ENCODE peak calls at places on chromosome 21, in four cellular contexts. Z is stomach, V is PC-3, I is GM23338. O is an unnamed sample.

GRCh38 chr21:24375201-24375600 is 1232.1 kb downstream of the MRPL39 start:
- DNase-seq in I (peak; percentile 34), V (no peak), Z (no peak), O (no peak)

GRCh38 chr21:44756416-44757185 is 45.0 kb downstream of the UBE2G2 start:
- DNase-seq in V (no peak), I (no peak), Z (no peak), O (no peak)

GRCh38 chr21:42829417-42829816 is 49.9 kb downstream of the WDR4 start:
- DNase-seq in V (no peak), I (no peak), Z (no peak), O (no peak)

GRCh38 chr21:36630485-36631206 is 68.3 kb upstream of the SIM2 start:
- DNase-seq in I (peak; percentile 94), Z (peak; percentile 80), V (peak; percentile 80), O (peak; percentile 14)

GRCh38 chr21:26756491-26757159 is 88.6 kb downstream of the ADAMTS1 start:
- DNase-seq in V (no peak), I (no peak), Z (no peak), O (no peak)

GRCh38 chr21:29164330-29164942 is 34.0 kb downstream of the MAP3K7CL start:
- DNase-seq in V (peak; percentile 86), Z (no peak), I (peak; percentile 71), O (no peak)

GRCh38 chr21:34983680-34984086 is 65.4 kb downstream of the RUNX1 start:
- DNase-seq in Z (no peak), I (no peak), V (peak; percentile 65), O (no peak)

GRCh38 chr21:34734696-34735095 is 65.9 kb downstream of the CLIC6 start:
- DNase-seq in I (no peak), Z (no peak), V (peak; percentile 80), O (no peak)

GRCh38 chr21:43866233-43866632 is 1.2 kb downstream of the AGPAT3 start:
- DNase-seq in V (peak; percentile 50), I (peak; percentile 59), Z (no peak), O (peak; percentile 27)

GRCh38 chr21:21003701-21004100 is 5.5 kb downstream of the NCAM2 start:
- DNase-seq in V (peak; percentile 49), Z (no peak), I (peak; percentile 90), O (no peak)

GRCh38 chr21:44024257-44024656 is 12.1 kb downstream of the TRAPPC10 start:
- DNase-seq in Z (no peak), V (no peak), I (no peak), O (no peak)

GRCh38 chr21:29148535-29148934 is 18.1 kb downstream of the MAP3K7CL start:
- DNase-seq in I (no peak), V (no peak), Z (no peak), O (no peak)

GRCh38 chr21:45971487-45972352 is 9.8 kb upstream of the COL6A1 start:
- DNase-seq in Z (no peak), V (no peak), I (peak; percentile 32), O (no peak)
- H3K4me1 ChIP-seq in Z (peaks cover 61% of the 10 kb centered on the region), V (peaks cover 28% of the 10 kb centered on the region), I (peaks cover 17% of the 10 kb centered on the region), O (peaks cover 22% of the 10 kb centered on the region)

GRCh38 chr21:45883090-45883489 is 98.5 kb upstream of the COL6A1 start:
- DNase-seq in V (no peak), I (no peak), Z (no peak), O (no peak)
- H3K4me1 ChIP-seq in V (peaks cover 3% of the 10 kb centered on the region), I (no peaks in the 10 kb centered on the region), Z (no peaks in the 10 kb centered on the region), O (peaks cover 50% of the 10 kb centered on the region)

GRCh38 chr21:37917612-37918011 is 1.4 kb upstream of the KCNJ6 start:
- DNase-seq in Z (no peak), V (peak; percentile 62), I (no peak), O (no peak)

GRCh38 chr21:37915516-37915915 is 741 bp downstream of the KCNJ6 start:
- DNase-seq in Z (no peak), I (peak; percentile 37), V (no peak), O (no peak)

GRCh38 chr21:37915941-37916794 is at the start of gene KCNJ6:
- DNase-seq in Z (peak; percentile 35), V (no peak), I (peak; percentile 94), O (no peak)

GRCh38 chr21:37916795-37917142 is 512 bp upstream of the KCNJ6 start:
- DNase-seq in Z (no peak), V (no peak), I (peak; percentile 87), O (no peak)

DNA sequence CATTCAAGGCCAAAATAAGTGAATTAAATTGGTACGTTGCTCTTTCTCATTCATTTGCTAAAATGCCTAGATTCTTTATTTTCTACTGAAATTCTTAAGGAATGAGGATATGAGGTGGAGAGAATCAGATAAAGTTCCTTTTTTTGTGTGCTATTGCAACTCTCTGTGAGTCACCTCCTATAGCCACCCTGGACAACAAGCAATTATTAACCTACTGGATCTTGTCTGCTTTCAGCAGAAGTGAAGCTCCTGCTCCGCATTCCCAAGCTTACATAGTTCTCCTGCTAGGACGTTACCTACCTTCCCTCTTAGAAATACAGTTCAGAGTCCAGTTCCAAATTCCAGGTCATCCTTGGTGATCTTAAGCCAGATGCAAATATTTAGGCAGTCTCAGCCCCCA is 4.8 kb upstream of the KCNJ6 start:
- DNase-seq in V (peak; percentile 25), Z (no peak), I (peak; percentile 31), O (no peak)
- H3K4me1 ChIP-seq in V (peaks cover 13% of the 10 kb centered on the region), Z (peaks cover 7% of the 10 kb centered on the region), I (peaks cover 17% of the 10 kb centered on the region), O (no peaks in the 10 kb centered on the region)

DNA sequence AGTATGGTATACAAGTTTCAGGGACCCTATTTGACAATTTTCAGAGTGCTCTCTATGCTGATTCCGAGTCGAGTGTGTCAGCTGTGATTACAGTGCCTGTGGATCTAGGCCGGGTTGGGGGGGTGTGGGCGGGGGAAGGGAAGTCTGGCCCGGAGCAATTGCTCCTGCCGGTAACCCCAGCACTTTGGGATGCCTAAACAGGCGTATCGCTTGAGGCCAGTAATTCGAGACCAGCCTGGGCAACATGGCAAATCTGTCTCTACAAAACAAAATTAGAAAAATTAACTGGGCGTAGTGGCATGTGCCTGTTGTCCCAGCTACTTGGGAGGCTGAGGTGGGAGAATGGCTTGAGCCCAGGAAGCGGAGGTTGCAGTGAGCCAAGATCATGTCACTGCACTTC is 1.6 kb upstream of the IL10RB start:
- DNase-seq in V (no peak), Z (no peak), I (peak; percentile 17), O (no peak)
- H3K4me1 ChIP-seq in V (peaks cover 14% of the 10 kb centered on the region), Z (peaks cover 31% of the 10 kb centered on the region), I (peaks cover 24% of the 10 kb centered on the region), O (peaks cover 52% of the 10 kb centered on the region)

GRCh38 chr21:39359382-39359781 is 10.5 kb upstream of the HMGN1 start:
- DNase-seq in V (no peak), I (no peak), Z (no peak), O (no peak)
- H3K4me1 ChIP-seq in V (no peaks in the 10 kb centered on the region), I (no peaks in the 10 kb centered on the region), Z (no peaks in the 10 kb centered on the region), O (no peaks in the 10 kb centered on the region)

DNA sequence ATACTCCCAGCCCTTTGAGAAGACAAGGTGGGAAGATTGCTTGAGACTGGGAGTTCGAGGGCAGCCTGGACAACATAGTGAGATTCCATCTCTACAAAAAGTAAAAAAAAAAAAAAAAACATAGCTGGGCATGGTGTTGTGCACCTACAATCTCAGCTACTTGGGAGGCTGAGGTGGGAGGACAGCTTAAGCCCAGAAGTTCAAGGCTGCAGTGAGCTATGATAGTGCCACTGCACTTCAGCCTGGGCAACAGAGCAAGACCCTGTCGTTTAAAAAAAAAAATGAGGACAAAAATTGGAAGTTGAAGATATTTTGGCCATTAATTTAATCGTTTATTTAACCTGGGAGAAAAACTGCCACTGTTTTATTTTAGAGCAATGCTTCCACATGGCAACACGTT is 1.1 kb downstream of the URB1 start:
- DNase-seq in Z (no peak), V (no peak), I (no peak), O (no peak)
- H3K4me1 ChIP-seq in Z (peaks cover 40% of the 10 kb centered on the region), V (peaks cover 17% of the 10 kb centered on the region), I (peaks cover 24% of the 10 kb centered on the region), O (peaks cover 12% of the 10 kb centered on the region)

DNA sequence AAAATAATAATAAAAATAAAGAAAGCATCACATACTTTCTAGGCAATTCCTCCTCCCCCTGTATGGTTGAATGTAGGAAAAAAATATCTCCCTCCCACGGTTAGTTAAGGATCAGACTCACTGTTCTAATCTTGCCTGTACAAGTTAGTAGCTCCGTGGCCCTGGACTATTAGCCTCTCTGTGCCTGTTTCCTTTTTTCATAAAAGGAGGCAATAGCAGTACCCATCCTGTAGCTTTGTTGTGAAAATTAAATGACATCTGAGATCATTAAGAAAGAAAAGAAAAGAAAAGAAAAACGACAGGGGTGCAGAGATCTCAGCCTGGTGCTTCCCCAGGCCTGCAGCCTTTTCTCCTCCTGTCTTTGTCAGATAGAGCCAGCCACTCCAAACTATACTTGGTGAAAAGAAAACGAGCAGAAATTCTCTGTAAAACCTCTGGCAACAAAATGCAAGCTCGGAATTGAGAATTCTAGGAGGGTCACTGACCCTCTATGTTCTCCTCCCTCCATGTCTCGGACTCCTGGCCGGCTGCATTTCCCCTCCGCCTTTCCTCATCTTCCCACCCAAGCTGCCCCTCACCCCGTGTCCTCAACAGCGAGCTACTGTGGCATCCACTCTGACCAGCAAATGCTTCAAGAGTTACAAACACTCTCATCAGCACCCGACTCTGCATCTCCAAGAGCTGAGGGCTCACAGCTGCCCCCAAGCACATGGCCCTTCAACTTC is 13.7 kb downstream of the RIPK4 start:
- DNase-seq in I (no peak), Z (no peak), V (no peak), O (no peak)
- H3K4me1 ChIP-seq in I (peaks cover 28% of the 10 kb centered on the region), Z (peaks cover 45% of the 10 kb centered on the region), V (peaks cover 70% of the 10 kb centered on the region), O (no peaks in the 10 kb centered on the region)

GRCh38 chr21:38467911-38468310 is 30.4 kb downstream of the ERG start:
- DNase-seq in I (peak; percentile 71), Z (no peak), V (no peak), O (no peak)

GRCh38 chr21:38471766-38472165 is 26.5 kb downstream of the ERG start:
- DNase-seq in Z (no peak), V (no peak), I (no peak), O (no peak)

GRCh38 chr21:38468989-38469388 is 29.3 kb downstream of the ERG start:
- DNase-seq in I (no peak), Z (no peak), V (peak; percentile 74), O (no peak)

GRCh38 chr21:38472709-38473108 is 25.6 kb downstream of the ERG start:
- DNase-seq in I (peak; percentile 36), V (no peak), Z (no peak), O (no peak)

GRCh38 chr21:38470762-38471161 is 27.5 kb downstream of the ERG start:
- DNase-seq in Z (no peak), V (peak; percentile 45), I (no peak), O (no peak)
- H3K4me1 ChIP-seq in Z (no peaks in the 10 kb centered on the region), V (peaks cover 9% of the 10 kb centered on the region), I (peaks cover 12% of the 10 kb centered on the region), O (no peaks in the 10 kb centered on the region)

O was measured in naive thymus-derived CD4-positive, alpha-beta T cell.